ENCODE peak calls at places on chromosomes 12 and 14, in seven cellular contexts. V is transverse colon, Q is body of pancreas, A is uterus, X is breast epithelium, Z is gastrocnemius medialis, B is heart left ventricle. T is an unnamed sample. For H3K4me1, the result is how much of the 10 kb centered on the place peaks cover.

GRCh38 chr14:102654298-102654697 is 61.8 kb downstream of the RCOR1 start:
- DNase-seq in V (no peak), B (no peak), X (no peak), Q (no peak), Z (no peak), A (no peak), T (no peak)

GRCh38 chr12:57182918-57183575 is 33.5 kb upstream of the NXPH4 start:
- DNase-seq in X (peak), V (peak), Q (peak), A (peak), Z (peak), B (peak), T (peak)

GRCh38 chr14:95222151-95222631 is 64.9 kb upstream of the DICER1 start:
- DNase-seq in X (no peak), B (no peak), A (peak), Z (peak), Q (no peak), V (no peak), T (no peak)

GRCh38 chr12:50728417-50728816 is 35.5 kb upstream of the ATF1 start:
- DNase-seq in B (no peak), Q (no peak), Z (no peak), V (no peak), A (no peak), X (no peak), T (no peak)

GRCh38 chr14:74140374-74140850 is 55.7 kb downstream of the LIN52 start:
- DNase-seq in X (no peak), A (no peak), V (peak), Q (peak), Z (peak), B (peak), T (peak)

GRCh38 chr14:77123381-77124344 is 17.9 kb downstream of the ZDHHC22 start:
- DNase-seq in Z (peak), Q (peak), V (peak), B (peak), X (peak), A (no peak), T (peak)

GRCh38 chr12:32107376-32108267 is 975 bp downstream of the BICD1 start:
- DNase-seq in Z (no peak), X (peak), V (peak), B (no peak), Q (peak), A (peak), T (peak)

GRCh38 chr14:101473045-101473729 is 88.1 kb upstream of the DIO3 start:
- DNase-seq in B (no peak), A (peak), V (no peak), Z (no peak), Q (no peak), X (no peak), T (no peak)

GRCh38 chr12:7068240-7068993 is 7.9 kb downstream of the C1S start:
- DNase-seq in A (no peak), X (no peak), B (peak), Q (no peak), V (no peak), Z (peak), T (no peak)

GRCh38 chr14:30657606-30658163 is 35.6 kb downstream of the SCFD1 start:
- DNase-seq in Q (no peak), X (no peak), A (no peak), Z (no peak), V (no peak), B (no peak), T (no peak)

GRCh38 chr14:100778078-100778927 is 47.6 kb upstream of the MEG3 start:
- DNase-seq in X (no peak), Z (no peak), A (no peak), B (no peak), Q (no peak), V (no peak), T (no peak)

GRCh38 chr14:77225254-77225653 is 43.7 kb downstream of the TMEM63C start:
- DNase-seq in A (no peak), B (no peak), X (no peak), Z (no peak), Q (no peak), V (no peak), T (no peak)

GRCh38 chr12:47124451-47124850 is 44.7 kb upstream of the AMIGO2 start:
- DNase-seq in A (no peak), Z (no peak), Q (no peak), V (no peak), X (no peak), B (no peak), T (no peak)

GRCh38 chr14:61254803-61255526 is 26.2 kb downstream of the TMEM30B start:
- DNase-seq in Q (no peak), X (no peak), Z (no peak), B (no peak), A (no peak), V (no peak), T (no peak)

GRCh38 chr14:58428011-58428807 is 690 bp downstream of the KIAA0586 start:
- DNase-seq in Z (no peak), Q (no peak), V (peak), A (no peak), X (no peak), B (no peak), T (no peak)

GRCh38 chr14:89621009-89621421 is 204.0 kb upstream of the FOXN3 start:
- DNase-seq in B (no peak), A (no peak), Z (no peak), V (no peak), X (no peak), Q (peak), T (no peak)

GRCh38 chr12:117679776-117680175 is 289.0 kb downstream of the KSR2 start:
- DNase-seq in V (no peak), X (no peak), Q (no peak), A (no peak), Z (no peak), B (no peak), T (no peak)

GRCh38 chr14:104973215-104974145 is 4.7 kb downstream of the AHNAK2 start:
- DNase-seq in X (peak), Z (peak), V (peak), B (peak), Q (peak), A (peak), T (peak)
- TF ChIP-seq POLR2A in X (no peak), Z (no peak), V (no peak), B (no peak), Q (no peak), A (no peak), T (no peak)

DNA sequence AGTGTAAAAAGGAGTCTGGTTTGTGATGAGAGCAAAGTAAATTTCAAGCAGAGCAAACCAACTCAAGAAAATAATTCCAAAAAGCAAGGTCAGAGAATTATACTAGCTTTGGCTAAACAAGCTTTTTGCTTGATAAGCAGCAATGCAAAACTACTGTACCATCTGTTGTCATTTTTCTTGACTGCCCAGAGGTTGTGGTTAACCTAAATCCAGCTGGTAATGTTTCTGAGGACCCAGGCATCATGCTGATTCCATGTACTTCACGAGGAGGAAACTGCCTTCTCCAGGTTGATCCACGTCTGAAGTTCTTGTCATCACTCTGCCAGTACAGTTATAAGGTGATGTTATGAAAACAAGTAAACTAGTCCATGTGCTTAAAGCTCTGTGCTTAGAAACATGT is 185.2 kb downstream of the ACSS3 start:
- DNase-seq in Q (no peak), V (no peak), Z (no peak), B (no peak), X (no peak), A (no peak), T (no peak)
- H3K4me1 ChIP-seq in Q (under half), V (under half), Z (under half), B (under half), X (under half), A (under half), T (under half)

GRCh38 chr12:94211011-94211410 is 62.6 kb downstream of the PLXNC1 start:
- DNase-seq in A (no peak), V (no peak), Z (no peak), X (no peak), Q (no peak), B (no peak), T (no peak)

GRCh38 chr12:94207467-94208432 is 59.4 kb downstream of the PLXNC1 start:
- DNase-seq in V (peak), X (no peak), Z (no peak), A (no peak), Q (no peak), B (no peak), T (no peak)

GRCh38 chr12:94209240-94209639 is 60.9 kb downstream of the PLXNC1 start:
- DNase-seq in Z (no peak), V (no peak), A (no peak), X (no peak), Q (no peak), B (no peak), T (no peak)

GRCh38 chr12:94206886-94207285 is 58.5 kb downstream of the PLXNC1 start:
- DNase-seq in X (no peak), B (no peak), Z (no peak), A (no peak), V (no peak), Q (no peak), T (no peak)

GRCh38 chr12:94208433-94208921 is 60.1 kb downstream of the PLXNC1 start:
- DNase-seq in Q (no peak), V (no peak), B (peak), X (no peak), Z (no peak), A (no peak), T (no peak)
- TF ChIP-seq POLR2A in Q (no peak), V (no peak), B (no peak), X (no peak), Z (no peak), A (no peak), T (no peak)

DNA sequence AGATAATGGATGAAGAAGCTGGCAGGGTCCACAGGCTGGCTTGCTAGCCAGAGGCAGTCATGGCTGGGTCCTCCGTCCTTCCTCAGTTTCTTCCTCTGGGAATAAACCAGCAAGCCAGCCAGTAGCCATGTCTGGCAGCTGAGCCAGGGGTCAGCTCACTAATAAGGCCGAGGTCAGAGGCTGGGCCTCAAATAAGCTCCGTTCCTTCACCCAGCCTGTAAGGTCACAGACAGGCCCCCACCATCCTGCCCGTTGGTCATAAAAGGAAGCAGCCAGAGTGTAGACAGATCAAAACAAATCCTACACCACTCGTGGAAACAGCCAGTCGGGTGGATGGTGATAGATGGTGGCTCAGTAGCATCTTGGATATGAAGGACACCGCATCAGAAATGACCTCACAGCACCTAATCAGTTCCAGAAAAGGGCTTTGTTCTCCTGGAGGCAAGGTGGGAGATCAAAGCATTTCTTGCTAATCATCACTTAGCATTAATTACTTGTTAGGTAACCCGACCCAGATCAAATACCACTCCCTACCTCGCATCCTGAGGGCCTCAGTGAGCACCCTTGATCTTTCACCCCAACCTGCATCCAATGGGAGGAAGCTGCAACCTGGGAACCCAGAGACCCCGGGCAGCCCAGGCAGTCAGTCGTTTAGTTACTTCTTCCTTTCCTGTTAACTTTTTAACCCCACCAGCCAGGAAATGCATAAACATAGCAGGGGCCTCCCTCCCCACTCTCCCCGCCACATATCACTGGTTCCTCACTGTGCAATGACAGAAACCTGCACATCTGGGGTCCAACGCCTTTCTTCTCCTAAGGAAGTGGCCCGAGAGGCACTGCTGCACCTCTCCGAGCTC is 90.2 kb downstream of the KDM2B start:
- DNase-seq in A (no peak), Q (no peak), B (no peak), Z (no peak), V (no peak), X (no peak), T (no peak)
- H3K4me1 ChIP-seq in A (under half), Q (under half), B (under half), Z (under half), V (under half), X (under half), T (under half)

DNA sequence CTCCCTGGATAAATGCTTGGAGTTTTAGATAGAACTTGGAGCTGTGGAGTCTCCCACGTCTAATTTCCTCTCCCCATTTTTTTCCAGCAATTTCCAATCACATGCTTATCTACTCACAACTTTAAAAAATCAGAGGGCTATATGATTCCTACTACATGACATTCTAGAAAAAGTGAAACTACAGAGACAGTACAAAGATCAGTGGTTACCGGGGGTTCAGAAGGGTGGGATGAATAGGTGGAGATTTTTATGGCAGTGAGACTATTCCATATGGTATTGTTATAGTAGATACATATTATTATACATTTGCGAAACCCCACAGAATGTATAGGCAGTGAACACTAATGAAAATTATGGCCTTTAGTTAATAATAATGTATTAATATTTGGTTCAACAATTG is 35.5 kb downstream of the ATF7 start:
- DNase-seq in B (no peak), Z (no peak), Q (no peak), A (no peak), X (no peak), V (no peak), T (no peak)
- TF ChIP-seq POLR2A in B (no peak), Z (no peak), Q (no peak), A (no peak), X (no peak), V (no peak), T (no peak)

DNA sequence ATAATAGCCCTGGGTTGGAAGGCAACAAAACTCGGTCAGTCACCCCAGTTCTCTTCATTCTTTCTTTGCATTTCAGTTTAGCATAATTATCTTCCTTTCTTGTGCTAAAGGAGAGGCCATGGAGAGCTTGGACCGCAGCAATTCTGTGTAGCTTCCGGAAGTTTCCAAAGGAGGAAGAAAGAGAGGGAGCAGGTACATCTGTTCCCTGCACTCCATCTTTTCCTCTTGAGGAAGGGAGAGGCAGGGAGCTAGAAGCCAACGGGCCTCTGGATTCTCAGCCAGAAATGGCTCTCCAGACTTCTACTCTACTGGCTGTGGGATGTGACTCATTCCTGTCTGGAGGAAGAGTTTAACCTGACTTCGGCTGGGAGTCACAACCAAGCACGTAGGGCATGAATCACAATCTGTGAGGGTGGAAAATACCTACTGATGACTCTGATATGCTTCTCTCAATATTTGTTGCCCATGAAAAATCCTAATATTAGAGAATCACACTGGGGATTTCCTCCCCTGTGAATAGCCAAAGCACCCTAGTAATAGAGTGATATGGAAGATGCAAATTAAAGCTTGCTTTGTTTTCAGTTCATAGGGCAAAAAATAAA is 17.0 kb downstream of the ANO6 start:
- DNase-seq in B (peak), Q (peak), X (no peak), A (peak), V (no peak), Z (peak), T (peak)
- H3K4me1 ChIP-seq in B (under half), Q (half or more), X (under half), A (under half), V (under half), Z (half or more), T (under half)

GRCh38 chr14:91418387-91419043 is 895 bp upstream of the CCDC88C start:
- DNase-seq in X (peak), B (peak), A (peak), Z (peak), Q (peak), V (peak), T (peak)

GRCh38 chr14:91416744-91417133 is 881 bp downstream of the CCDC88C start:
- DNase-seq in V (peak), B (no peak), A (no peak), X (no peak), Z (no peak), Q (peak), T (no peak)

GRCh38 chr14:91415794-91416743 is 1.6 kb downstream of the CCDC88C start:
- DNase-seq in X (no peak), V (peak), Z (no peak), B (no peak), A (no peak), Q (peak), T (no peak)

GRCh38 chr14:91417983-91418386 is 365 bp upstream of the CCDC88C start:
- DNase-seq in A (no peak), X (no peak), B (no peak), V (peak), Q (peak), Z (no peak), T (no peak)

DNA sequence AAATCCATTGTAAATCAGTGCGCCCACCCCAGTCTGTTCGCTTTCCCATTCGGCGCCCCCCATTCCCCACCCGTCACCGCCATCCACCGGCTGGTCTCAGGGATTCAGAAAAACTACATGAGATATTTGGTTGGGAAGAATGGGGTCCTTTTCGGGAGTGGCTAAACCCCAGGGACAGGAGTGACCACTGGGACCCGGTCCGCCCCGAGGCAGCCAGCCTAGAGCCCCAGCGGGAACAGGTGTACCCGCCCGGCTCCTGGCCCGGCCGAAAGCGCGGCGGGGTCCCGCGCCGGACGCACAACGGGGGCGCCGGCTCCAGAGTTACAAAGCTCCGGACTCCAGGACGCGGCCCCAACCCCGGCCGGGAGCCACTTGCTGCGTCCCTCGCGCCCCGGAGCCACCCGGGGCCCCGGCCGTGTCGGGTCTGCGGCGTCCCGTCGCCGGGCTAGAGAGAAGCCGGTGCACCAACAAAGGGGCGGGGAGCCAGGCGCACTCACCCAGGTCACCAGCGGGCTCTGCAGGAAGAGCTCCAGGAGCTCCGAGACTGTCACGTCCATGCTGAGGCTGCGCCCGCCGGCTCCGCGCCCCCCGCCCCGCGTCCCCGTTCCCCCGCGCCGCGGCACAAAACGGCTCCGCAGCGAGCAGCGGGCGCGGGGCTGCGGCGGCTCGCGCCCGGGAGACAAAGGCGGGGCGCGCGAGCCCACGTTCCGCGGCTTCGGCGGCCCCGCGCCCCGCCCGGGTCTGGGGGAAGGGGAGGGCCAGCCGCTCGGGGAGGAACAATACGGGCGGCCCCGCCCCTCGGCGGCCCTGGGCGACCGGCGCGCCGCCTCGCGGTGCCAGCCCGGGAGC is at the start of gene CCDC88C:
- DNase-seq in Q (peak), B (peak), V (peak), Z (no peak), A (peak), X (peak), T (peak)
- TF ChIP-seq POLR2A in Q (no peak), B (no peak), V (no peak), Z (no peak), A (no peak), X (no peak), T (no peak)

T was measured in thyroid gland.